ENCODE peak calls at places on chromosomes 12 and 14, in four cellular contexts. One of them, this sample, is unnamed.

GRCh38 chr12:12788675-12789368 is 3.4 kb downstream of the APOLD1 start:
- DNase-seq in epithelial cell of proximal tubule: peak
- DNase-seq in brain microvascular endothelial cell: no peak
- DNase-seq in MM.1S: peak
- DNase-seq in this sample: no peak

GRCh38 chr12:95701275-95701674 is 89.3 kb downstream of the NTN4 start:
- DNase-seq in epithelial cell of proximal tubule: no peak
- DNase-seq in brain microvascular endothelial cell: no peak
- DNase-seq in MM.1S: no peak
- DNase-seq in this sample: no peak

GRCh38 chr12:47123730-47124129 is 44.0 kb upstream of the AMIGO2 start:
- DNase-seq in epithelial cell of proximal tubule: no peak
- DNase-seq in brain microvascular endothelial cell: no peak
- DNase-seq in MM.1S: no peak
- DNase-seq in this sample: no peak

GRCh38 chr14:23071244-23071974 is 14.1 kb upstream of the CDH24 start:
- DNase-seq in epithelial cell of proximal tubule: peak
- DNase-seq in brain microvascular endothelial cell: peak
- DNase-seq in MM.1S: peak
- DNase-seq in this sample: peak

GRCh38 chr14:92729632-92730358 is 18.6 kb downstream of the LGMN start:
- DNase-seq in epithelial cell of proximal tubule: peak
- DNase-seq in brain microvascular endothelial cell: peak
- DNase-seq in MM.1S: no peak
- DNase-seq in this sample: peak

GRCh38 chr14:23571701-23572523 is 4.3 kb upstream of the AP1G2 start:
- DNase-seq in epithelial cell of proximal tubule: no peak
- DNase-seq in brain microvascular endothelial cell: no peak
- DNase-seq in MM.1S: no peak
- DNase-seq in this sample: no peak

GRCh38 chr12:29153231-29153630 is 4.2 kb downstream of the FAR2 start:
- DNase-seq in epithelial cell of proximal tubule: no peak
- DNase-seq in brain microvascular endothelial cell: no peak
- DNase-seq in MM.1S: peak
- DNase-seq in this sample: no peak

GRCh38 chr12:27610380-27610779 is 85.9 kb upstream of the REP15 start:
- DNase-seq in epithelial cell of proximal tubule: no peak
- DNase-seq in brain microvascular endothelial cell: no peak
- DNase-seq in MM.1S: no peak
- DNase-seq in this sample: no peak

GRCh38 chr14:90301580-90302181 is 30.1 kb downstream of the NRDE2 start:
- DNase-seq in epithelial cell of proximal tubule: no peak
- DNase-seq in brain microvascular endothelial cell: peak
- DNase-seq in MM.1S: no peak
- DNase-seq in this sample: no peak

GRCh38 chr14:74577247-74577947 is 34.6 kb downstream of the LTBP2 start:
- DNase-seq in epithelial cell of proximal tubule: no peak
- DNase-seq in brain microvascular endothelial cell: no peak
- DNase-seq in MM.1S: no peak
- DNase-seq in this sample: no peak

GRCh38 chr12:83186437-83186836 is 499.7 kb downstream of the TMTC2 start:
- DNase-seq in epithelial cell of proximal tubule: no peak
- DNase-seq in brain microvascular endothelial cell: no peak
- DNase-seq in MM.1S: no peak
- DNase-seq in this sample: no peak

GRCh38 chr12:94435511-94435927 is 24.1 kb downstream of the CEP83 start:
- DNase-seq in epithelial cell of proximal tubule: no peak
- DNase-seq in brain microvascular endothelial cell: no peak
- DNase-seq in MM.1S: peak
- DNase-seq in this sample: no peak

GRCh38 chr12:95956557-95957145 is 13.5 kb downstream of the AMDHD1 start:
- DNase-seq in epithelial cell of proximal tubule: no peak
- DNase-seq in brain microvascular endothelial cell: no peak
- DNase-seq in MM.1S: no peak
- DNase-seq in this sample: no peak

GRCh38 chr14:36605506-36605857 is 23.1 kb upstream of the NKX2-8 start:
- DNase-seq in epithelial cell of proximal tubule: no peak
- DNase-seq in brain microvascular endothelial cell: no peak
- DNase-seq in MM.1S: no peak
- DNase-seq in this sample: no peak

GRCh38 chr12:32820376-32820931 is 64.8 kb upstream of the YARS2 start:
- DNase-seq in epithelial cell of proximal tubule: no peak
- DNase-seq in brain microvascular endothelial cell: no peak
- DNase-seq in MM.1S: no peak
- DNase-seq in this sample: no peak

GRCh38 chr12:92503029-92503931 is 199.5 kb upstream of the PLEKHG7 start:
- DNase-seq in epithelial cell of proximal tubule: no peak
- DNase-seq in brain microvascular endothelial cell: no peak
- DNase-seq in MM.1S: no peak
- DNase-seq in this sample: no peak

GRCh38 chr14:101123639-101124525 is 220.4 kb upstream of the RTL1 start:
- DNase-seq in epithelial cell of proximal tubule: no peak
- DNase-seq in brain microvascular endothelial cell: no peak
- DNase-seq in MM.1S: no peak
- DNase-seq in this sample: no peak

GRCh38 chr12:39846304-39846703 is 226.7 kb upstream of the ABCD2 start:
- DNase-seq in epithelial cell of proximal tubule: no peak
- DNase-seq in brain microvascular endothelial cell: no peak
- DNase-seq in MM.1S: no peak
- DNase-seq in this sample: no peak

GRCh38 chr12:113222730-113223531 is 1.7 kb downstream of the TPCN1 start:
- DNase-seq in epithelial cell of proximal tubule: peak
- DNase-seq in brain microvascular endothelial cell: peak
- DNase-seq in MM.1S: no peak
- DNase-seq in this sample: peak

GRCh38 chr12:107467716-107468115 is 217.9 kb upstream of the PWP1 start:
- DNase-seq in epithelial cell of proximal tubule: no peak
- DNase-seq in brain microvascular endothelial cell: no peak
- DNase-seq in MM.1S: no peak
- DNase-seq in this sample: no peak

GRCh38 chr14:100037351-100037750 is 27.9 kb upstream of the EVL start:
- DNase-seq in epithelial cell of proximal tubule: no peak
- DNase-seq in brain microvascular endothelial cell: no peak
- DNase-seq in MM.1S: no peak
- DNase-seq in this sample: no peak

GRCh38 chr14:102008891-102009290 is 44.5 kb downstream of the DYNC1H1 start:
- DNase-seq in epithelial cell of proximal tubule: no peak
- DNase-seq in brain microvascular endothelial cell: no peak
- DNase-seq in MM.1S: no peak
- DNase-seq in this sample: no peak

GRCh38 chr14:65847065-65847847 is 434.7 kb downstream of the FUT8 start:
- DNase-seq in epithelial cell of proximal tubule: no peak
- DNase-seq in brain microvascular endothelial cell: no peak
- DNase-seq in MM.1S: peak
- DNase-seq in this sample: no peak

GRCh38 chr14:84144166-84144565 is 1385.8 kb upstream of the FLRT2 start:
- DNase-seq in epithelial cell of proximal tubule: no peak
- DNase-seq in brain microvascular endothelial cell: peak
- DNase-seq in MM.1S: no peak
- DNase-seq in this sample: no peak

GRCh38 chr14:101502761-101503392 is 58.4 kb upstream of the DIO3 start:
- DNase-seq in epithelial cell of proximal tubule: no peak
- DNase-seq in brain microvascular endothelial cell: no peak
- DNase-seq in MM.1S: no peak
- DNase-seq in this sample: no peak

GRCh38 chr12:66744956-66745383 is 66.1 kb upstream of the GRIP1 start:
- DNase-seq in epithelial cell of proximal tubule: no peak
- DNase-seq in brain microvascular endothelial cell: no peak
- DNase-seq in MM.1S: no peak
- DNase-seq in this sample: no peak

GRCh38 chr12:94714378-94714777 is 64.0 kb upstream of the TMCC3 start:
- DNase-seq in epithelial cell of proximal tubule: peak
- DNase-seq in brain microvascular endothelial cell: peak
- DNase-seq in MM.1S: peak
- DNase-seq in this sample: peak

GRCh38 chr12:49983892-49984291 is 11.1 kb downstream of the AQP6 start:
- DNase-seq in epithelial cell of proximal tubule: no peak
- DNase-seq in brain microvascular endothelial cell: peak
- DNase-seq in MM.1S: no peak
- DNase-seq in this sample: no peak
- TF ChIP-seq CTCF in epithelial cell of proximal tubule: no peak
- TF ChIP-seq CTCF in brain microvascular endothelial cell: peak
- TF ChIP-seq CTCF in MM.1S: no peak
- TF ChIP-seq CTCF in this sample: no peak

GRCh38 chr12:124507188-124508109 is 60.0 kb downstream of the NCOR2 start:
- DNase-seq in epithelial cell of proximal tubule: no peak
- DNase-seq in brain microvascular endothelial cell: no peak
- DNase-seq in MM.1S: no peak
- DNase-seq in this sample: no peak

GRCh38 chr12:124509300-124509675 is 58.1 kb downstream of the NCOR2 start:
- DNase-seq in epithelial cell of proximal tubule: no peak
- DNase-seq in brain microvascular endothelial cell: no peak
- DNase-seq in MM.1S: no peak
- DNase-seq in this sample: no peak

GRCh38 chr12:124506832-124507153 is 60.6 kb downstream of the NCOR2 start:
- DNase-seq in epithelial cell of proximal tubule: no peak
- DNase-seq in brain microvascular endothelial cell: no peak
- DNase-seq in MM.1S: no peak
- DNase-seq in this sample: no peak

GRCh38 chr12:124509676-124510300 is 57.6 kb downstream of the NCOR2 start:
- DNase-seq in epithelial cell of proximal tubule: no peak
- DNase-seq in brain microvascular endothelial cell: peak
- DNase-seq in MM.1S: no peak
- DNase-seq in this sample: peak

DNA sequence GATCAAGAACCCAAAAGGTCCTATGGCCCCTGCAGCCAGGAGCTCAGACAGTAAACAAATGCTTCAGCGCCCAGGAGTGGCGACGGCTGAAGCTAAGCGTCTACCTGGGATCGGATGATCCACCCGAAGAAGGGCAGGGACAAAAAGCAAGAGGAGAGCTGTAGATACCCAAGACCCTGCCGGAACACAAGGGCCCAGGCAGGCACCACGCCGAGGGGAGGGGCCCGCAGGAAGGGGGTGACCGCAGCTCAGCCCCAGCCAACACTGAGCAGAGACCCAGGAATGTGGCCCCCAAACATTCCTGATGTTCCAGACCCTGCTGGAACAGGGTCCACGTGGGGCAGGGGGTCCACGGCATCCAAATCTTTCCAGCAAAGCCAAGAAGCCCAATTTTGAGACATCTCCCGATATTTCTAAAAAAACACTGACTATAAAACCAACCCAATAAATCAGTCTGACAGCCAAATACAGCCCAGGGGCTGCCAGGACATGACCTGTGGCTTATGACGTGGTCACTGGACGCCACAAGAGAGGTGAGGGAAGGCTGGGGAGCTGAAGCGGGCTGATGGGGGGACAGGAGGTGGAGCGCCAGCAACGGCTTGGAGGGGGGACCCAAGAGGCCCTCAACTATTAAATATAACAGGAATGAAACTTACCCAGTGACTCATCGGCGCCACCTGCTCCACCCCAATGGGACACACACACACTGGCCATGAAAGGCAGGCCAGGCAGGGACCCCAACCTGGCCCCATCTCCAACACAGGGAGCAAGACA is 58.9 kb downstream of the NCOR2 start:
- DNase-seq in epithelial cell of proximal tubule: no peak
- DNase-seq in brain microvascular endothelial cell: no peak
- DNase-seq in MM.1S: no peak
- DNase-seq in this sample: no peak
- TF ChIP-seq CTCF in epithelial cell of proximal tubule: no peak
- TF ChIP-seq CTCF in brain microvascular endothelial cell: peak
- TF ChIP-seq CTCF in MM.1S: no peak
- TF ChIP-seq CTCF in this sample: peak

GRCh38 chr12:54631551-54631950 is 3.1 kb downstream of the LACRT start:
- DNase-seq in epithelial cell of proximal tubule: no peak
- DNase-seq in brain microvascular endothelial cell: no peak
- DNase-seq in MM.1S: no peak
- DNase-seq in this sample: no peak

GRCh38 chr12:54629925-54630324 is 4.8 kb downstream of the LACRT start:
- DNase-seq in epithelial cell of proximal tubule: no peak
- DNase-seq in brain microvascular endothelial cell: no peak
- DNase-seq in MM.1S: no peak
- DNase-seq in this sample: no peak

GRCh38 chr12:54634795-54635194 is at the start of gene LACRT:
- DNase-seq in epithelial cell of proximal tubule: no peak
- DNase-seq in brain microvascular endothelial cell: no peak
- DNase-seq in MM.1S: no peak
- DNase-seq in this sample: no peak

GRCh38 chr12:54628186-54628846 is 6.4 kb downstream of the LACRT start:
- DNase-seq in epithelial cell of proximal tubule: no peak
- DNase-seq in brain microvascular endothelial cell: no peak
- DNase-seq in MM.1S: no peak
- DNase-seq in this sample: no peak

DNA sequence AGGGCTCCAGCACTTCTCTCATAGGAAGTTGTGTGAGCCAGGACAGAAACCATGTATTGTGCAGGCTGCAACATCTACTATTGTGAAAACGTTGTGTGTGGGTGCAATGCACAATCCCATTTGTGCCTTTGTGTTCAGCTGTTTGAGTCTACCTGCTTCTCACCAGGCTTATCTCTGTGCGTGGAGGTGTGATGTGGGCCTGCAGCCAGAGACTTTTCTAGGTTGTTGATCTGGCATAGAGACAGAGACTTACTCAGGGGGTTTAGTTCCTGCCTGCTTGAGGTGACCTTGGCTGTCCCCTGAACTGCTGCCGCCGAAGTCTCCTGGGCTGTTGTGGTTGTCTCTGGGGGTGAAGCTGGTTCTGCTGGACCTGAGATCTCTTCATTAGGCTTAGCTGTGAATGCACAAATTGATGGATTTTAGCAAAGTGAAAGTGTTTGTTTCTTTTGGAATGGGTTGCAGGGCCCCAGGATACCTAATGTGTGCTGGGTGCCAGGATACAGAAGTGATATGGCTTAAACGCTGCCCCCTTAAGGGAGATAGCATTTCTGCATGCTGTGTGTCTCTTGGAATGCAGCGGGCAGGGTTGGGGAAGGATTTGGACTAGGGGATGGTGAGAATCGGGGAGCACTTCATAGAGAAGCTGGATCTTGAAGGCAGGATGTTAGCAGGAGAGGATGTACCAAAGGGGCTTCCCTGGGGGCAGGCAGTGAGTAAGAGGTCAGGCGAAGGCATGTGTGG is 2.5 kb downstream of the LACRT start:
- DNase-seq in epithelial cell of proximal tubule: no peak
- DNase-seq in brain microvascular endothelial cell: no peak
- DNase-seq in MM.1S: no peak
- DNase-seq in this sample: no peak
- TF ChIP-seq CTCF in epithelial cell of proximal tubule: peak
- TF ChIP-seq CTCF in brain microvascular endothelial cell: peak
- TF ChIP-seq CTCF in MM.1S: peak
- TF ChIP-seq CTCF in this sample: peak

GRCh38 chr14:29799718-29800117 is 127.9 kb downstream of the PRKD1 start:
- DNase-seq in epithelial cell of proximal tubule: no peak
- DNase-seq in brain microvascular endothelial cell: no peak
- DNase-seq in MM.1S: peak
- DNase-seq in this sample: no peak

GRCh38 chr14:29802211-29802610 is 125.4 kb downstream of the PRKD1 start:
- DNase-seq in epithelial cell of proximal tubule: no peak
- DNase-seq in brain microvascular endothelial cell: no peak
- DNase-seq in MM.1S: no peak
- DNase-seq in this sample: no peak

GRCh38 chr14:29798776-29799175 is 128.9 kb downstream of the PRKD1 start:
- DNase-seq in epithelial cell of proximal tubule: no peak
- DNase-seq in brain microvascular endothelial cell: no peak
- DNase-seq in MM.1S: no peak
- DNase-seq in this sample: no peak

GRCh38 chr14:29803045-29803444 is 124.6 kb downstream of the PRKD1 start:
- DNase-seq in epithelial cell of proximal tubule: no peak
- DNase-seq in brain microvascular endothelial cell: no peak
- DNase-seq in MM.1S: no peak
- DNase-seq in this sample: no peak

GRCh38 chr14:29800961-29801360 is 126.7 kb downstream of the PRKD1 start:
- DNase-seq in epithelial cell of proximal tubule: no peak
- DNase-seq in brain microvascular endothelial cell: no peak
- DNase-seq in MM.1S: no peak
- DNase-seq in this sample: no peak
- TF ChIP-seq CTCF in epithelial cell of proximal tubule: peak
- TF ChIP-seq CTCF in brain microvascular endothelial cell: peak
- TF ChIP-seq CTCF in MM.1S: no peak
- TF ChIP-seq CTCF in this sample: no peak